ENCODE peak calls at places on chromosome 3, in four cellular contexts. Y, J, B and O are unnamed samples.

GRCh38 chr3:122754867-122755835 is 38.5 kb downstream of the HSPBAP1 start:
- DNase-seq in Y (no peak), J (peak), B (no peak), O (peak)

GRCh38 chr3:16423298-16423697 is 90.2 kb downstream of the RFTN1 start:
- DNase-seq in Y (no peak), J (no peak), B (no peak), O (no peak)

GRCh38 chr3:150786791-150787190 is 23.8 kb upstream of the SIAH2 start:
- DNase-seq in Y (no peak), J (no peak), B (no peak), O (no peak)

GRCh38 chr3:129040039-129040336 is 20.6 kb upstream of the GP9 start:
- DNase-seq in Y (no peak), J (no peak), B (no peak), O (no peak)

GRCh38 chr3:70519913-70520659 is 207.6 kb upstream of the MDFIC2 start:
- DNase-seq in Y (no peak), J (no peak), B (no peak), O (no peak)

GRCh38 chr3:66255865-66256264 is 35.1 kb downstream of the SLC25A26 start:
- DNase-seq in Y (no peak), J (no peak), B (no peak), O (no peak)

GRCh38 chr3:158808697-158809096 is 6.8 kb downstream of the MFSD1 start:
- DNase-seq in Y (no peak), J (peak), B (no peak), O (no peak)

GRCh38 chr3:128307029-128307633 is 153.8 kb downstream of the EEFSEC start:
- DNase-seq in Y (no peak), J (no peak), B (no peak), O (no peak)

GRCh38 chr3:194543550-194543949 is 56.7 kb upstream of the ATP13A3 start:
- DNase-seq in Y (no peak), J (no peak), B (no peak), O (no peak)

GRCh38 chr3:30698549-30698948 is 92.1 kb downstream of the TGFBR2 start:
- DNase-seq in Y (no peak), J (no peak), B (no peak), O (no peak)

GRCh38 chr3:70856414-70857162 is 544.1 kb upstream of the MDFIC2 start:
- DNase-seq in Y (no peak), J (peak), B (no peak), O (no peak)

GRCh38 chr3:5058463-5058862 is 63.6 kb upstream of the ARL8B start:
- DNase-seq in Y (no peak), J (peak), B (no peak), O (peak)

GRCh38 chr3:12370758-12371157 is 81.9 kb downstream of the PPARG start:
- DNase-seq in Y (no peak), J (peak), B (no peak), O (peak)

GRCh38 chr3:45145681-45146614 is at the start of gene CDCP1:
- DNase-seq in Y (no peak), J (no peak), B (no peak), O (no peak)

GRCh38 chr3:152183473-152183872 is 85.3 kb upstream of the MBNL1 start:
- DNase-seq in Y (peak), J (peak), B (no peak), O (peak)

GRCh38 chr3:17744693-17745092 is 2.3 kb upstream of the TBC1D5 start:
- DNase-seq in Y (no peak), J (no peak), B (no peak), O (no peak)

GRCh38 chr3:20022954-20023644 is 11.0 kb upstream of the PP2D1 start:
- DNase-seq in Y (no peak), J (no peak), B (no peak), O (no peak)

GRCh38 chr3:183114374-183114773 is 15.1 kb upstream of the MCCC1 start:
- DNase-seq in Y (no peak), J (no peak), B (no peak), O (no peak)

GRCh38 chr3:11556851-11557644 is 86.7 kb downstream of the VGLL4 start:
- DNase-seq in Y (peak), J (peak), B (no peak), O (no peak)

GRCh38 chr3:132870596-132870995 is 148.4 kb upstream of the NPHP3 start:
- DNase-seq in Y (no peak), J (no peak), B (no peak), O (no peak)

GRCh38 chr3:53426918-53427317 is 67.5 kb upstream of the CACNA1D start:
- DNase-seq in Y (no peak), J (no peak), B (no peak), O (no peak)

GRCh38 chr3:183270344-183270743 is 17.3 kb downstream of the B3GNT5 start:
- DNase-seq in Y (no peak), J (no peak), B (no peak), O (no peak)

GRCh38 chr3:99625643-99626414 is 12.6 kb upstream of the COL8A1 start:
- DNase-seq in Y (no peak), J (peak), B (no peak), O (no peak)

GRCh38 chr3:99626415-99626788 is 12.0 kb upstream of the COL8A1 start:
- DNase-seq in Y (no peak), J (no peak), B (peak), O (no peak)

GRCh38 chr3:99625237-99625622 is 13.2 kb upstream of the COL8A1 start:
- DNase-seq in Y (no peak), J (no peak), B (no peak), O (no peak)

GRCh38 chr3:99624536-99625236 is 13.7 kb upstream of the COL8A1 start:
- DNase-seq in Y (no peak), J (no peak), B (no peak), O (no peak)

GRCh38 chr3:99627062-99627826 is 11.2 kb upstream of the COL8A1 start:
- DNase-seq in Y (no peak), J (no peak), B (no peak), O (no peak)
- H3K4me3 ChIP-seq in Y (no peak), J (no peak), B (no peak), O (no peak)

GRCh38 chr3:111428301-111428700 is 113.7 kb upstream of the CD96 start:
- DNase-seq in Y (no peak), J (no peak), B (no peak), O (no peak)
- H3K4me3 ChIP-seq in Y (no peak), J (no peak), B (no peak), O (no peak)

GRCh38 chr3:59473580-59473979 is 423.8 kb upstream of the CFAP20DC start:
- DNase-seq in Y (no peak), J (no peak), B (no peak), O (no peak)
- H3K4me3 ChIP-seq in Y (no peak), J (no peak), B (no peak), O (no peak)

GRCh38 chr3:79766474-79767193 is 1.2 kb downstream of the ROBO1 start:
- DNase-seq in Y (no peak), J (no peak), B (no peak), O (no peak)
- H3K4me3 ChIP-seq in Y (no peak), J (peak), B (no peak), O (peak)

GRCh38 chr3:48215019-48215418 is 8.3 kb upstream of the CAMP start:
- DNase-seq in Y (peak), J (no peak), B (no peak), O (no peak)

GRCh38 chr3:48217449-48217848 is 5.8 kb upstream of the CAMP start:
- DNase-seq in Y (no peak), J (no peak), B (no peak), O (no peak)

GRCh38 chr3:48215876-48216275 is 7.4 kb upstream of the CAMP start:
- DNase-seq in Y (peak), J (peak), B (no peak), O (no peak)

GRCh38 chr3:48214225-48214624 is 9.1 kb upstream of the CAMP start:
- DNase-seq in Y (no peak), J (no peak), B (no peak), O (no peak)

DNA sequence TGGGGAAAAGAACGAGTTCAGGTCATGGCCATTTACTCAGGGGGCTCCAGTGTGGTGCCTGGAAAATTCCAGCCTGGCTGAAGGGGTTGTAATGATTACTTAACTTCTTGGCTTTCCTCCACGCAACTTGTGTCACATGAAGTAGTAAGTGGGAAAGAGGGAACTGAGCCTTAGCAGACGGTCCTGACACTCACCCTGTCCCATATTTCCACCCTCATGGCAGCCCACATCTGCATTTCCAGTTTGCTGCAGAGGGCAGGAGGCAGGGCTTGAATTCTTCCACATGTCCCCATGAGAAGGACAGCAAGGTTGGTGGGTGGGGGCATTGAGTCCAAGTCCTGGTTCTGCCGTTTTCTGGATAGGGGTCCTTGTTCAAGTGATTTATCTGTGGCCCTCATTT is 7.8 kb upstream of the CAMP start:
- DNase-seq in Y (peak), J (peak), B (no peak), O (no peak)
- H3K4me3 ChIP-seq in Y (no peak), J (no peak), B (no peak), O (no peak)

GRCh38 chr3:126310816-126311215 is 46.4 kb downstream of the KLF15 start:
- DNase-seq in Y (no peak), J (no peak), B (no peak), O (no peak)

GRCh38 chr3:126308394-126309125 is 48.6 kb downstream of the KLF15 start:
- DNase-seq in Y (no peak), J (no peak), B (no peak), O (no peak)

GRCh38 chr3:126309162-126309561 is 48.0 kb downstream of the KLF15 start:
- DNase-seq in Y (no peak), J (no peak), B (no peak), O (no peak)

GRCh38 chr3:126311338-126311978 is 45.8 kb downstream of the KLF15 start:
- DNase-seq in Y (no peak), J (no peak), B (no peak), O (no peak)

GRCh38 chr3:126309861-126310655 is 47.1 kb downstream of the KLF15 start:
- DNase-seq in Y (no peak), J (no peak), B (no peak), O (no peak)
- H3K4me3 ChIP-seq in Y (no peak), J (no peak), B (no peak), O (no peak)

GRCh38 chr3:179882322-179882721 is 154.4 kb downstream of the PEX5L start:
- DNase-seq in Y (no peak), J (no peak), B (peak), O (no peak)
- H3K4me3 ChIP-seq in Y (no peak), J (no peak), B (no peak), O (no peak)